ENCODE peak calls at places on chromosomes 11 and 22, in eight cellular contexts. R is AG09319, L is GM12891, J is neural crest cell, U is coronary artery, W is hippocampal formation, A is midbrain, M is skeletal muscle cell. Z is an unnamed sample.
A peak's percentile ranks its signal among the peaks of the same experiment; 100 is the strongest.

GRCh38 chr11:1836011-1836945 is 1.5 kb downstream of the SYT8 start:
- DNase-seq in R (no peak), L (no peak), J (no peak), U (no peak), W (no peak), A (no peak), M (no peak), Z (no peak)

GRCh38 chr11:92886243-92886905 is 83.1 kb upstream of the MTNR1B start:
- DNase-seq in R (no peak), L (peak; percentile 38), J (peak; percentile 55), U (no peak), W (peak; percentile 44), A (peak; percentile 73), M (peak; percentile 23), Z (peak; percentile 13)

GRCh38 chr22:47192106-47192650 is 429.7 kb downstream of the TBC1D22A start:
- DNase-seq in R (no peak), L (no peak), J (no peak), U (peak; percentile 71), W (peak; percentile 11), A (no peak), M (no peak), Z (no peak)

GRCh38 chr11:60310407-60310998 is 16.6 kb upstream of the MS4A6E start:
- DNase-seq in R (no peak), L (peak; percentile 22), J (no peak), U (no peak), W (peak; percentile 7), A (no peak), M (no peak), Z (no peak)

GRCh38 chr11:65182258-65183170 is 786 bp downstream of the CAPN1 start:
- DNase-seq in R (no peak), L (peak; percentile 42), J (no peak), U (no peak), W (no peak), A (peak; percentile 7), M (no peak), Z (no peak)

GRCh38 chr11:85884581-85885021 is 29.4 kb downstream of the CCDC83 start:
- DNase-seq in R (no peak), L (no peak), J (no peak), U (no peak), W (no peak), A (no peak), M (no peak), Z (no peak)

GRCh38 chr22:37803195-37803635 is 4.5 kb upstream of the GCAT start:
- DNase-seq in R (no peak), L (no peak), J (no peak), U (peak; percentile 67), W (no peak), A (no peak), M (no peak), Z (no peak)

GRCh38 chr11:125591659-125592304 is 870 bp upstream of the STT3A start:
- DNase-seq in R (no peak), L (no peak), J (peak; percentile 30), U (peak; percentile 83), W (peak; percentile 39), A (peak; percentile 50), M (no peak), Z (peak; percentile 13)

GRCh38 chr11:2681408-2682145 is 18.2 kb downstream of the KCNQ1OT1 start:
- DNase-seq in R (no peak), L (no peak), J (no peak), U (peak; percentile 38), W (no peak), A (no peak), M (no peak), Z (no peak)

GRCh38 chr11:5046226-5046625 is at the start of gene OR52J3:
- DNase-seq in R (no peak), L (no peak), J (no peak), U (no peak), W (no peak), A (no peak), M (no peak), Z (no peak)

Z was measured in GM04504.